ENCODE peak calls at places on chromosomes 6 and 20, in four cellular contexts. H, F, I and E are unnamed samples.

GRCh38 chr20:64079273-64080012 is at the start of gene RGS19:
- DNase-seq in F (peak; percentile 99), H (peak; percentile 89), I (peak; percentile 67), E (peak; percentile 92)

GRCh38 chr6:118334634-118335033 is 213.5 kb upstream of the PLN start:
- DNase-seq in F (no peak), H (no peak), I (no peak), E (no peak)

GRCh38 chr20:41776450-41776849 is 158.3 kb upstream of the CHD6 start:
- DNase-seq in H (no peak), I (no peak), F (peak; percentile 17), E (peak; percentile 39)

GRCh38 chr6:44062771-44063560 is 64.3 kb downstream of the MRPL14 start:
- DNase-seq in F (peak; percentile 87), H (no peak), I (no peak), E (peak; percentile 53)

GRCh38 chr6:4672772-4673171 is 103.4 kb upstream of the CDYL start:
- DNase-seq in I (peak; percentile 56), F (no peak), H (no peak), E (no peak)

GRCh38 chr6:54516331-54516730 is 208.1 kb downstream of the TINAG start:
- DNase-seq in I (no peak), H (no peak), F (no peak), E (no peak)

GRCh38 chr20:31721408-31722332 is 998 bp downstream of the BCL2L1 start:
- DNase-seq in F (peak; percentile 45), I (no peak), H (no peak), E (no peak)

GRCh38 chr20:63755933-63756647 is 16.5 kb downstream of the SLC2A4RG start:
- DNase-seq in F (no peak), I (no peak), H (peak; percentile 2), E (no peak)

GRCh38 chr6:163536770-163537169 is 122.3 kb downstream of the QKI start:
- DNase-seq in F (no peak), H (no peak), I (peak; percentile 40), E (no peak)

GRCh38 chr20:59526242-59527225 is 77.8 kb upstream of the PHACTR3 start:
- DNase-seq in I (peak; percentile 24), F (peak; percentile 57), H (peak; percentile 20), E (peak; percentile 47)

GRCh38 chr6:136967874-136968752 is 46.0 kb downstream of the SLC35D3 start:
- DNase-seq in F (peak; percentile 89), H (peak; percentile 86), I (peak; percentile 78), E (peak; percentile 79)

GRCh38 chr20:609371-609964 is 641 bp downstream of the TCF15 start:
- DNase-seq in I (no peak), H (no peak), F (no peak), E (no peak)

GRCh38 chr6:164097557-164098398 is 683.3 kb downstream of the QKI start:
- DNase-seq in I (peak; percentile 40), H (peak; percentile 54), F (no peak), E (peak; percentile 36)

GRCh38 chr6:80689700-80690099 is 583.2 kb downstream of the BCKDHB start:
- DNase-seq in H (no peak), F (no peak), I (no peak), E (no peak)

GRCh38 chr6:148831064-148831463 is 84.2 kb downstream of the UST start:
- DNase-seq in F (no peak), H (no peak), I (peak; percentile 33), E (no peak)
- H3K79me2 ChIP-seq in F (no peaks in the 10 kb centered on the region), H (no peaks in the 10 kb centered on the region), I (peaks cover 53% of the 10 kb centered on the region), E (peaks cover 85% of the 10 kb centered on the region)

GRCh38 chr6:30556006-30556713 is at the start of gene GNL1:
- DNase-seq in F (peak; percentile 98), I (peak; percentile 92), H (peak; percentile 98), E (peak; percentile 93)
- H3K79me2 ChIP-seq in F (peaks cover 50% of the 10 kb centered on the region), I (peaks cover 72% of the 10 kb centered on the region), H (peaks cover 49% of the 10 kb centered on the region), E (peaks cover 46% of the 10 kb centered on the region)

DNA sequence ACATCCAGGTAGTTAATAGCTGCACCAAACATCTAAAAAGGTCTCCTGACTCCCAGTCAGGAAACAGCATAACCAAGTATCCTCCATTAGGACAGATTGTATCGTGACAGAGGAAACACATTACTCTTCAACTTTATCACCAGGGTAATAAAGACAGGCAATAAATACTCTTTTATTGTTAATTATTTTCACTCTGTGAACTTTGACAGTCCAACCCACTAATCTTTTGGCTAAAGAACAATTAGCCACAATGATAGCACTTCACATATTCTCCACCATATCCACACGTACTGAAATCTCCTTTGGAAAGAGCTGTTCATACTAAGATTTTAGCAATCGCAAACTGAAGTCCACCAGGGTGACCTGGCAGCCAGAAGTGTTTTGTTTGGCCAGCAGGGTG is 46.4 kb downstream of the ARHGAP18 start:
- DNase-seq in I (no peak), F (no peak), H (no peak), E (no peak)
- H3K79me2 ChIP-seq in I (peaks cover 97% of the 10 kb centered on the region), F (no peaks in the 10 kb centered on the region), H (peaks cover 59% of the 10 kb centered on the region), E (no peaks in the 10 kb centered on the region)

GRCh38 chr20:11907621-11908020 is 10.1 kb upstream of the BTBD3 start:
- DNase-seq in I (peak; percentile 32), H (no peak), F (no peak), E (no peak)

GRCh38 chr20:11906626-11907480 is 10.8 kb upstream of the BTBD3 start:
- DNase-seq in H (no peak), I (no peak), F (no peak), E (no peak)

GRCh38 chr20:11901127-11901526 is 16.6 kb upstream of the BTBD3 start:
- DNase-seq in H (no peak), F (no peak), I (peak; percentile 87), E (peak; percentile 15)

GRCh38 chr20:11902264-11902663 is 15.4 kb upstream of the BTBD3 start:
- DNase-seq in F (no peak), I (peak; percentile 53), H (no peak), E (no peak)

DNA sequence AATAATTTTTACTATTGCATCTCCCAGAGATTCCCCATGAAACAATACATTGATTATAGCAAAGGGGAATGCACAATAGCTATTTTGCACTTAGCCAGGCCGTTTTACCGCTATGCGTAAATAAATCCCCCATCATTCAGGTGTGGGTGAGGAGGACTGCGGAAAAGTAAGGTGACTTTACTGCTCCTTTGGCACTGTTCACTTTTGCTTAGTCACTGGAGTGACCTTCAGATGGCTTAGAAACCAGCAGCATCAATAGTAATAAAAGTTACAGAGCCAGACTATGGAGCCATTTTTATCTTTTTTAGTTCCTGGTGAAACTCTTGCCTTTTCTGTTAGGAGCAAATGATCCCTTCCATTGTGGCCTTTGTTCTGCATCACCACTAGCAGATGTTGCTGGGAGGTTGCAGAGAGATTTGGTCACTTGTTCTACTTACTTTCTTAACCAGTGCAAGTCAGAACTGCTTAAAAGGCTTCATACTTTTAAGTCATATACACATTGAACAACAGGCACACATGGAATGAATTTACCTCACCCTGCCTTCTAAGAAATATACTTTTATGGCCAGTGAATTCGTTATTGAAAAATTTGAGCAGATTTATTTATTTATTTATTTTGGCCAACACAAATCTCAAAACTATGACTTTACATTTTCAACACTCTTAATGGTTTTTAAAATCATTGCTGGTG is 12.1 kb upstream of the BTBD3 start:
- DNase-seq in F (no peak), I (peak; percentile 3), H (peak; percentile 26), E (peak; percentile 48)
- H3K79me2 ChIP-seq in F (no peaks in the 10 kb centered on the region), I (peaks cover 79% of the 10 kb centered on the region), H (peaks cover 99% of the 10 kb centered on the region), E (peaks cover 100% of the 10 kb centered on the region)

GRCh38 chr6:116256694-116257093 is 2.8 kb upstream of the TSPYL4 start:
- DNase-seq in F (no peak), I (no peak), H (no peak), E (no peak)

GRCh38 chr6:116253188-116253504 is 729 bp downstream of the TSPYL4 start:
- DNase-seq in I (no peak), F (no peak), H (no peak), E (no peak)

GRCh38 chr6:116255246-116255800 is 1.4 kb upstream of the TSPYL4 start:
- DNase-seq in F (no peak), H (peak; percentile 57), I (peak; percentile 37), E (no peak)

GRCh38 chr6:116253505-116254296 is at the start of gene TSPYL4:
- DNase-seq in H (peak; percentile 96), I (peak; percentile 98), F (peak; percentile 96), E (peak; percentile 98)

DNA sequence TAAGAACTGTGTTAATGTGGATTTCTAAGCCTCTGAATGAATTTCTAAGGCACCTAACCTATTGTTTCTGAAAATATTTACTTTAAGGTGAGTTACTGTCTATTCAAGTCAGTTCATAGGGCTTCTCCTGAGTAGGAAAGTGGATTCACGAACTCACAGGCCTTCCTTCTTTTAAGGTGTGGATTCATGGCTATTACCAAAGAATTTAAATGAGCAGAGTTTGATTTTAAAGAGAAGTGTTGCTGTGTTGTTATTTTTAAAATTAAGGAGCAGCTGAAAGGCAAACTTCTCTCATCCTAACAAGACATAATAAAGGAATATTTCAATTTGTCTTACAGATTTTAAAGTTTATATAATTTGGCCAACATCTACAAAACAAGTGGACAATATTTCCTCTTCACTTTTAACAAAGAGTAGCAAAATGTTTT is 436 bp upstream of the TSPYL4 start:
- DNase-seq in I (no peak), F (no peak), H (no peak), E (no peak)
- H3K79me2 ChIP-seq in I (peaks cover 61% of the 10 kb centered on the region), F (peaks cover 49% of the 10 kb centered on the region), H (peaks cover 49% of the 10 kb centered on the region), E (peaks cover 55% of the 10 kb centered on the region)

GRCh38 chr20:44223721-44224120 is 13.2 kb upstream of the OSER1 start:
- DNase-seq in I (no peak), F (no peak), H (peak; percentile 50), E (no peak)

GRCh38 chr20:44221368-44221767 is 10.8 kb upstream of the OSER1 start:
- DNase-seq in H (no peak), I (no peak), F (no peak), E (no peak)

GRCh38 chr20:44222027-44222426 is 11.5 kb upstream of the OSER1 start:
- DNase-seq in I (no peak), F (no peak), H (no peak), E (no peak)

GRCh38 chr20:44222969-44223368 is 12.4 kb upstream of the OSER1 start:
- DNase-seq in I (no peak), H (no peak), F (no peak), E (peak; percentile 64)

DNA sequence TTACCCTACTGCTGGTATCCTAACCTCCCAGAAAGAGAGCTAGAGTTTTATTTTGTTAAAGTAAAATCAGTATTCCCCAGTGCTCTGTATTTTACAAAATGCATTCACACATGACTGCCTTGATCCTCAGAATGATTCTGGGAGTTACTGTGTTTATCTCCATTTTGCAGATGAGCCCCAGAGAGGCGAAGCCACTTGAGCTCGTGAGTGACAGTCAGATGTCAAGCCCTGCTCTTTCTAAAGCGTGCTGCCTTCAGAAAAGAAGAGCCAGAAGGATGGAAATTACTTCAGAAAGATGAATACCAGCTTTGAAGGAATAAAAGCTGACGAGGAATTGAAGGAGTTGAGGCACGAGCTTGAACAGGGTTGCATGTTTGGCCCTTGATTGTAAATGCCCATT is 14.1 kb upstream of the OSER1 start:
- DNase-seq in I (no peak), H (no peak), F (no peak), E (no peak)
- H3K79me2 ChIP-seq in I (no peaks in the 10 kb centered on the region), H (no peaks in the 10 kb centered on the region), F (no peaks in the 10 kb centered on the region), E (no peaks in the 10 kb centered on the region)

GRCh38 chr6:85986681-85987080 is 344.0 kb upstream of the SYNCRIP start:
- DNase-seq in F (no peak), H (no peak), I (no peak), E (no peak)

GRCh38 chr6:85977661-85978060 is 335.0 kb upstream of the SYNCRIP start:
- DNase-seq in F (no peak), H (no peak), I (no peak), E (no peak)

GRCh38 chr6:85983032-85983659 is 340.5 kb upstream of the SYNCRIP start:
- DNase-seq in H (no peak), F (no peak), I (no peak), E (no peak)
- H3K79me2 ChIP-seq in H (no peaks in the 10 kb centered on the region), F (no peaks in the 10 kb centered on the region), I (no peaks in the 10 kb centered on the region), E (no peaks in the 10 kb centered on the region)